ENCODE peak calls at places on chromosomes 4 and X, in eight cellular contexts. B is Panc1, Y is ovary, H is breast epithelium, N is ascending aorta, F is OCI-LY7, T is uterus, K is neural progenitor cell. X is an unnamed sample.
A peak's percentile ranks its signal among the peaks of the same experiment; 100 is the strongest.

GRCh38 chrX:12013220-12013619 is 125.1 kb upstream of the FRMPD4 start:
- DNase-seq in Y (no peak), K (no peak), T (no peak), N (no peak), B (no peak), H (no peak), F (no peak), X (peak; percentile 45)

GRCh38 chrX:86002076-86002896 is 45.1 kb downstream of the CHM start:
- DNase-seq in H (no peak), F (no peak), K (peak; percentile 87), N (no peak), B (no peak), Y (no peak), T (no peak), X (peak; percentile 63)

GRCh38 chr4:175787948-175788347 is 24.1 kb downstream of the GPM6A start:
- DNase-seq in T (no peak), F (no peak), Y (no peak), B (no peak), H (no peak), N (no peak), K (no peak), X (no peak)

GRCh38 chr4:164207460-164207859 is 546.5 kb upstream of the SMIM31 start:
- DNase-seq in H (no peak), B (no peak), K (peak; percentile 22), N (no peak), F (no peak), Y (no peak), T (no peak), X (no peak)

GRCh38 chr4:43339435-43339834 is 446.9 kb downstream of the GRXCR1 start:
- DNase-seq in Y (no peak), B (no peak), K (no peak), T (no peak), F (no peak), N (no peak), H (no peak), X (peak; percentile 13)

GRCh38 chrX:11450354-11450753 is 157.1 kb downstream of the AMELX start:
- DNase-seq in B (no peak), F (no peak), H (no peak), N (no peak), Y (no peak), T (no peak), K (no peak), X (no peak)

GRCh38 chr4:12036450-12036849 is 607.8 kb upstream of the HS3ST1 start:
- DNase-seq in F (no peak), N (no peak), B (no peak), T (peak; percentile 12), K (no peak), Y (no peak), H (no peak), X (no peak)

GRCh38 chrX:19889582-19890342 is 2.4 kb upstream of the SH3KBP1 start:
- DNase-seq in F (no peak), Y (peak; percentile 30), H (no peak), K (peak; percentile 15), B (no peak), N (no peak), T (peak; percentile 40), X (peak; percentile 90)

GRCh38 chr4:108060686-108061321 is 71.1 kb downstream of the HADH start:
- DNase-seq in T (no peak), B (no peak), K (no peak), F (no peak), Y (no peak), H (no peak), N (no peak), X (no peak)

GRCh38 chr4:177250056-177250696 is 59.5 kb upstream of the NEIL3 start:
- DNase-seq in T (no peak), B (peak; percentile 36), H (peak; percentile 32), N (no peak), Y (peak; percentile 18), K (peak; percentile 86), F (peak; percentile 54), X (peak; percentile 67)

GRCh38 chrX:47831788-47832187 is 4.9 kb upstream of the ZNF81 start:
- DNase-seq in H (no peak), N (no peak), K (peak; percentile 28), Y (no peak), T (peak; percentile 18), B (peak; percentile 28), F (peak; percentile 63), X (no peak)

GRCh38 chr4:84499065-84499982 is at the start of gene NKX6-1:
- DNase-seq in K (peak; percentile 99), T (peak; percentile 23), Y (peak; percentile 67), H (peak; percentile 51), N (peak; percentile 58), F (no peak), B (peak; percentile 25), X (peak; percentile 86)

GRCh38 chrX:13427441-13428054 is 107.7 kb upstream of the ATXN3L start:
- DNase-seq in T (no peak), F (no peak), Y (no peak), K (no peak), B (no peak), N (no peak), H (no peak), X (peak; percentile 24)

GRCh38 chr4:1297456-1298325 is 8.0 kb downstream of the MAEA start:
- DNase-seq in T (no peak), F (no peak), H (no peak), Y (no peak), K (peak; percentile 37), B (no peak), N (no peak), X (no peak)

GRCh38 chr4:8854016-8854415 is 17.6 kb downstream of the HMX1 start:
- DNase-seq in F (no peak), N (no peak), Y (no peak), K (no peak), H (no peak), B (no peak), T (no peak), X (no peak)

GRCh38 chr4:139675156-139675555 is 9.5 kb downstream of the MGST2 start:
- DNase-seq in N (no peak), K (no peak), B (no peak), T (no peak), H (no peak), Y (no peak), F (peak; percentile 49), X (no peak)

GRCh38 chr4:184330008-184330400 is 112.3 kb upstream of the ENPP6 start:
- DNase-seq in N (no peak), K (no peak), H (peak; percentile 39), T (no peak), F (no peak), Y (no peak), B (no peak), X (peak; percentile 25)

GRCh38 chrX:26649534-26649933 is 433.6 kb downstream of the MAGEB5 start:
- DNase-seq in N (no peak), H (no peak), F (peak; percentile 47), K (peak; percentile 29), Y (no peak), T (no peak), B (peak; percentile 4), X (peak; percentile 23)

GRCh38 chr4:148926861-148927260 is 484.6 kb upstream of the NR3C2 start:
- DNase-seq in T (no peak), H (no peak), K (no peak), N (no peak), F (no peak), Y (no peak), B (no peak), X (no peak)

GRCh38 chrX:115560211-115560977 is 580 bp upstream of the PLS3 start:
- DNase-seq in N (no peak), Y (no peak), H (peak; percentile 59), T (peak; percentile 30), F (no peak), K (no peak), B (peak; percentile 87), X (peak; percentile 61)

GRCh38 chrX:47483310-47484268 is 567 bp upstream of the ZNF41 start:
- DNase-seq in Y (peak; percentile 21), N (no peak), B (no peak), T (peak; percentile 29), H (no peak), K (peak; percentile 52), F (no peak), X (no peak)

GRCh38 chrX:57177070-57177469 is 39.9 kb upstream of the SPIN2A start:
- DNase-seq in Y (no peak), H (no peak), B (no peak), F (no peak), N (no peak), K (no peak), T (no peak), X (no peak)

GRCh38 chr4:3013839-3014350 is 50.5 kb downstream of the GRK4 start:
- DNase-seq in H (no peak), B (no peak), N (no peak), T (no peak), F (no peak), K (no peak), Y (no peak), X (no peak)

DNA sequence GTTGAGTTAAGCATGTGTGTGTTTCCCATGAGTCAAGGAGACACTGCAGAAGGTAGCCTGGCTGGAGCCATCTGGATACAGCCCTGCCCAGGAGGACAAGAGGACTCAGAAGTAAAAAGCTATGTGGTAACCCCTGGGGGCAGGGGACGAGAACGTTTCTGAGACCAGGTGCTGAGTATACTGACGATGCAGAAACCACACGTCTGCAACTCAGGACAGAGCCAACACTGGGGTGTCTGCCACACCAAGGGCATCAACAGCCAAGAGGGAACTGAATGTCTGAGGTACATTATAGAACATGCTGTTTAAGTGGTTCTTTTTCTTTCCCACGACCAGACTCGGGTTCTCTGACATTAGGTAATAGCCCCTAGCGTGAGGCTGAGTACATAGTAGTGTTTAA is 94.1 kb upstream of the GPR34 start:
- DNase-seq in Y (no peak), B (no peak), N (no peak), H (no peak), F (no peak), K (no peak), T (no peak), X (no peak)
- H3K27ac ChIP-seq in Y (no peak overlapping the region), B (no peak overlapping the region), N (peak overlapping the region; percentile 44), H (no peak overlapping the region), F (no peak overlapping the region), K (no peak overlapping the region), T (no peak overlapping the region), X (no peak overlapping the region)

GRCh38 chr4:100063355-100063754 is 113.3 kb upstream of the H2AZ1 start:
- DNase-seq in Y (no peak), H (no peak), B (no peak), F (peak; percentile 2), K (no peak), T (no peak), N (no peak), X (no peak)
- TF ChIP-seq CTCF in Y (no peak), H (no peak), B (no peak), F (peak; percentile 44), K (no peak), T (no peak), N (no peak), X (no peak)

DNA sequence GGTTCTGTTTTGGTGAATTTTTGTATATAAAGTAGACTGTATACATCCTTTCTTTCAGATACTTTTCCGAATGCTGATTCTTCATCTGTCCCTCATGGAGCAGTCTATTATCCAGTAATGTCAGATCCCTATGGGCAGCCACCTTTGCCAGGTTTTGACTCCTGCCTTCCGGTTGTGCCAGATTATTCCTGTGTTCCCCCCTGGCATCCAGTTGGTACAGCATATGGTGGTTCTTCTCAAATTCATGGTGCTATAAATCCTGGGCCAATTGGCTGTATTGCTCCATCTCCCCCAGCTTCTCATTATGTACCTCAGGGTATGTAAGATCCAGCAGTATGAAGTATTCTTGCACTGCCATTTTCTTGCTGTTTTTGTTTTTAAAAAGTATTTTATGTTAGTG is 78.7 kb downstream of the ALG13 start:
- DNase-seq in F (no peak), T (no peak), N (no peak), B (no peak), H (no peak), Y (no peak), K (no peak), X (no peak)
- H3K36me3 ChIP-seq in F (no peaks in the 10 kb centered on the region), T (no peaks in the 10 kb centered on the region), N (no peaks in the 10 kb centered on the region), B (no peaks in the 10 kb centered on the region), H (no peaks in the 10 kb centered on the region), Y (no peaks in the 10 kb centered on the region), K (peaks cover 3% of the 10 kb centered on the region), X (no peaks in the 10 kb centered on the region)

GRCh38 chr4:174260099-174260498 is 23.4 kb downstream of the FBXO8 start:
- DNase-seq in T (no peak), K (no peak), N (no peak), F (no peak), Y (no peak), B (no peak), H (no peak), X (peak; percentile 62)
- H3K27ac ChIP-seq in T (no peak overlapping the region), K (no peak overlapping the region), N (no peak overlapping the region), F (no peak overlapping the region), Y (no peak overlapping the region), B (no peak overlapping the region), H (no peak overlapping the region), X (peak overlapping the region; percentile 47)

X was measured in brain microvascular endothelial cell.